ENCODE peak calls at places on chromosomes 13 and 19, in five cellular contexts. U is K562, F is IMR-90, H is H1, C is HepG2. X is an unnamed sample.

GRCh38 chr19:40588110-40588854 is 11.6 kb downstream of the SHKBP1 start:
- DNase-seq in U (no peak), F (no peak), H (no peak), C (no peak), X (peak; percentile 85)

GRCh38 chr13:101626925-101627555 is 174.6 kb downstream of the ITGBL1 start:
- DNase-seq in U (no peak), F (peak; percentile 2), H (no peak), C (no peak), X (no peak)

GRCh38 chr13:37910790-37911189 is 41.2 kb upstream of the TRPC4 start:
- DNase-seq in U (peak; percentile 45), F (no peak), H (no peak), C (no peak), X (no peak)

GRCh38 chr19:17681505-17682125 is 6.5 kb downstream of the UNC13A start:
- DNase-seq in U (peak; percentile 87), F (peak; percentile 56), H (peak; percentile 90), C (no peak), X (no peak)

GRCh38 chr19:47435196-47435595 is 15.9 kb upstream of the MEIS3 start:
- DNase-seq in U (no peak), F (no peak), H (no peak), C (no peak), X (no peak)

GRCh38 chr13:76948139-76948538 is at the start of gene ACOD1:
- DNase-seq in U (no peak), F (no peak), H (no peak), C (no peak), X (no peak)

GRCh38 chr13:91078093-91078679 is 269.3 kb upstream of the MIR17HG start:
- DNase-seq in U (peak; percentile 25), F (no peak), H (no peak), C (no peak), X (peak; percentile 1)

GRCh38 chr13:49410006-49410405 is 33.9 kb downstream of the CAB39L start:
- DNase-seq in U (no peak), F (no peak), H (no peak), C (no peak), X (no peak)

GRCh38 chr19:34974631-34975030 is 10.6 kb upstream of the ZNF792 start:
- DNase-seq in U (no peak), F (no peak), H (no peak), C (no peak), X (no peak)

GRCh38 chr13:105083986-105084385 is 1451.5 kb downstream of the EFNB2 start:
- DNase-seq in U (no peak), F (no peak), H (no peak), C (no peak), X (no peak)

GRCh38 chr13:71785361-71785760 is 81.6 kb downstream of the DACH1 start:
- DNase-seq in U (no peak), F (no peak), H (no peak), C (no peak), X (no peak)

GRCh38 chr13:98495627-98496238 is 81.2 kb downstream of the STK24 start:
- DNase-seq in U (no peak), F (no peak), H (no peak), C (peak; percentile 42), X (no peak)

GRCh38 chr13:30865131-30866009 is 40.7 kb upstream of the MEDAG start:
- DNase-seq in U (peak; percentile 64), F (peak; percentile 96), H (peak; percentile 70), C (peak; percentile 80), X (peak; percentile 81)

DNA sequence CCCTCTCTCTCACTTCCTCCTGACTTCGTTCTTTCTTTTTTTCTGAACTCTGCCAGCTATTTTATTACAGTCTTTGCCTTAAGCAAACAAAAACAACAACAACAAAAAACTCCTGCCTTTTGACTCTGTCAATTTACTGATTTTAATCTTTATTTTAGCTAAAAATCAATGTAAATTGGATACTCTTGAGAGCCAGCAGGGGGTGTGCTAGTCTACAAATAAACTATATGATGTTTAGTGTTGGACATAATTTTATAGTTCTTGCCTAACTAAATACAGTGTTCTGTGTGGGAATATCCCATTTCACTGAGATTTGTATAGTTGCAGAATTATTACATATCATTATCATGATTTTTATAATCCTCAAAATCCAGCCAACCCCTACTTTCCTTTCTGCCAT is 1199.9 kb upstream of the SPRY2 start:
- DNase-seq in U (no peak), F (no peak), H (no peak), C (peak; percentile 1), X (peak; percentile 16)
- TF ChIP-seq MAFK in U (no peak), F (no peak), H (no peak), C (no peak), X (no peak)

GRCh38 chr13:78599911-78600310 is 3.4 kb downstream of the POU4F1 start:
- DNase-seq in U (no peak), F (no peak), H (no peak), C (no peak), X (no peak)
- TF ChIP-seq POLR2A in U (no peak), F (no peak), H (no peak), C (no peak), X (no peak)

DNA sequence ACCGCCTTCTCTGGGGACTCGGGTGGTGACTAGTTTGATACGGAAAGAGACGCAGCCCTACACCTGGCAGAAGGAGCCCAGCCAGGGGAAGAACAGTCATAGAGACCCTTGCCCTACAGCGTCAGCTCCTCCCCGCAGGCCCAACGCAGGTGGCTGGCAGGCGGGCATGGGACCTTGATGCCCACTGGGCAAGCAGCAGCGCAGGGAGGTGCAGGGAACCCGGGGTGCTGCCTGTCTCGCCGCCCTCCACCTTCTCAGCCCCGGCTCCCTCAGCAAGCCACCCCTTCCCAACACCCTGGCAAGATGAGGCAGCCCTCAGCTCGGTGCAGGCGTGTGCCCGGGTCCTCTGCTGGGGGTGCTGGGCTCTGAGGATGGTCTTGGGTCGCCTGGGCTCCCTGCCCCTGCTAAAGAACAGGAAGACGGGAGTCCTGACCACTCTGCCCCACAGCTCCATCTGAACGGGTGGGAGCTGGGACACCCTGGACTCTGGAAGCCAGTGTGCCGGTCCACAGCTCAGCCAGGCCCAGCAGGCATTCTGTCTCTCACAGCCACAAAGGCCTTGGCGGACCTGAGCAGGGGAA is 9.0 kb downstream of the MIER2 start:
- DNase-seq in U (no peak), F (no peak), H (no peak), C (no peak), X (no peak)
- TF ChIP-seq MAFK in U (no peak), F (no peak), H (no peak), C (no peak), X (no peak)

GRCh38 chr13:110915057-110915873 is at the start of gene ANKRD10:
- DNase-seq in U (peak; percentile 96), F (peak; percentile 99), H (peak; percentile 99), C (peak; percentile 97), X (peak; percentile 83)
- TF ChIP-seq POLR2A in U (peak; percentile 58), F (peak; percentile 19), H (peak; percentile 59), C (peak; percentile 87), X (no peak)